ENCODE peak calls at places on chromosome 16, in eight cellular contexts. I is Panc1; B is CD4-positive, alpha-beta T cell; R is choroid plexus epithelial cell; W is lower leg skin; T is HFFc6; A is WERI-Rb-1; L is body of pancreas. H is an unnamed sample.

GRCh38 chr16:11639925-11640899 is 28.0 kb upstream of the SNN start:
- DNase-seq in I (peak; percentile 93), B (no peak), R (peak; percentile 99), W (peak; percentile 94), T (peak; percentile 100), A (peak; percentile 32), L (peak; percentile 79), H (no peak)

GRCh38 chr16:86389566-86390328 is 120.6 kb upstream of the FOXF1 start:
- DNase-seq in I (no peak), B (no peak), R (peak; percentile 71), W (no peak), T (no peak), A (no peak), L (no peak), H (no peak)

GRCh38 chr16:50808929-50809538 is 67.1 kb downstream of the CYLD start:
- DNase-seq in I (no peak), B (no peak), R (no peak), W (no peak), T (no peak), A (no peak), L (no peak), H (no peak)

GRCh38 chr16:17070882-17071592 is 399.7 kb downstream of the XYLT1 start:
- DNase-seq in I (no peak), B (peak; percentile 90), R (no peak), W (peak; percentile 46), T (no peak), A (no peak), L (peak; percentile 26), H (peak; percentile 5)

GRCh38 chr16:23433261-23433920 is 19.6 kb downstream of the COG7 start:
- DNase-seq in I (no peak), B (no peak), R (no peak), W (no peak), T (no peak), A (no peak), L (no peak), H (no peak)

GRCh38 chr16:12679660-12680272 is 123.9 kb downstream of the CPPED1 start:
- DNase-seq in I (no peak), B (no peak), R (peak; percentile 44), W (no peak), T (peak; percentile 45), A (no peak), L (no peak), H (no peak)

GRCh38 chr16:64964126-64964540 is 157.7 kb downstream of the CDH11 start:
- DNase-seq in I (no peak), B (no peak), R (peak; percentile 82), W (no peak), T (peak; percentile 72), A (no peak), L (no peak), H (no peak)

GRCh38 chr16:74695450-74696422 is 4.9 kb downstream of the MLKL start:
- DNase-seq in I (peak; percentile 79), B (peak; percentile 62), R (peak; percentile 97), W (peak; percentile 84), T (peak; percentile 83), A (peak; percentile 84), L (peak; percentile 81), H (peak; percentile 71)

GRCh38 chr16:57374067-57374534 is 1.8 kb downstream of the CX3CL1 start:
- DNase-seq in I (no peak), B (no peak), R (peak; percentile 14), W (no peak), T (no peak), A (no peak), L (no peak), H (no peak)

GRCh38 chr16:56246051-56246817 is 54.9 kb downstream of the GNAO1 start:
- DNase-seq in I (peak; percentile 32), B (no peak), R (no peak), W (no peak), T (peak; percentile 46), A (no peak), L (no peak), H (no peak)

GRCh38 chr16:20610192-20610891 is 34.2 kb upstream of the ACSM2B start:
- DNase-seq in I (no peak), B (no peak), R (no peak), W (no peak), T (no peak), A (peak; percentile 42), L (peak; percentile 63), H (no peak)

GRCh38 chr16:30985401-30986128 is 558 bp downstream of the HSD3B7 start:
- DNase-seq in I (no peak), B (no peak), R (no peak), W (peak; percentile 67), T (peak; percentile 12), A (peak; percentile 90), L (peak; percentile 86), H (no peak)

GRCh38 chr16:86929149-86929871 is 351.0 kb downstream of the FOXL1 start:
- DNase-seq in I (no peak), B (no peak), R (peak; percentile 77), W (no peak), T (no peak), A (peak; percentile 34), L (no peak), H (peak; percentile 66)

GRCh38 chr16:11194913-11195312 is 61.1 kb downstream of the SOCS1 start:
- DNase-seq in I (no peak), B (no peak), R (no peak), W (no peak), T (no peak), A (no peak), L (no peak), H (no peak)

GRCh38 chr16:26826500-26826899 is 240.2 kb upstream of the C16orf82 start:
- DNase-seq in I (no peak), B (no peak), R (no peak), W (no peak), T (no peak), A (no peak), L (no peak), H (no peak)
- TF ChIP-seq CTCF in I (no peak), B (no peak), R (no peak), W (no peak), T (no peak), A (no peak), L (no peak), H (no peak)

DNA sequence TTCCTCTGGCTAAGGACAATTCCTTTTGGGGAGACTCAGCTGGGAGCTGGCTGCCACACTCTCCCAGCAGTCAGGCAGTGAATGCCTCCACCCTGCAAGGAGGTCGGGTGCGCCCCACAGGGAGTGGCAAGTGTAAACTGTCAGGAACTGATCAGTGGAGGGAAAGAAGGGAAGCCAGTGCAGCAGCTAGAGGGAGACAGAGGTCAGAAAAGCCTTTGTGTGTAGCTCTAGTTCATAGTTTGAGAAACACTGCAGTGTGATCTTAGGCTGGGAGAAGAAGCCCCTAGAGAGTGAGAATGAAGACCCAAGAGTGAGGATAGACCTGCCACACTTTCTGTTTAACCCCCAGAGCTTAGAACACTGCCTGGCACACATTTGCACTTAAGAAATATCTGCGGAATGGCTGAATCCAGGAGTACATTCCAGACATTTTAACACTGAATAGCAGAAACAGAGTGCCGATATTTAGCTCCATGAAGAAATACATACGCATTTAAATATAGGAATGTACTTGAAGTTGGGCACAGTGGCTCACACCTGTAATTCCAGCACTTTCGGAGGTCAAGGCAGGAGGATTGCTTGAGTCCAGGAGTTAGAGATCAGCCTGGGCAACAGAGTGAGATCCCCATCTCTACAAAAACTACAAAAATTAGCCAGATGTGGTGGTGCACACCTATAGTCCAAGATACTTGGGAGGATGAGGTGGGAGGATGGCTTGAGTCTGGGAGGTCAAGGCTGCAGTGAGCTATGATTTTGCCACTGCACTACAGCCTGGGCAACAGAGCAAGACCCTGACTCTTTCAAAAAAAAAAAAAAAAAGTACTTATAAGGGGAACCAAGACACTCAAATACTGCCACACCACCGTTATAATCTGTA is 11.1 kb upstream of the SLC5A11 start:
- DNase-seq in I (no peak), B (no peak), R (peak; percentile 71), W (no peak), T (peak; percentile 34), A (peak; percentile 61), L (no peak), H (peak; percentile 27)
- TF ChIP-seq CTCF in I (peak; percentile 88), B (no peak), R (peak; percentile 86), W (no peak), T (peak; percentile 78), A (peak; percentile 90), L (no peak), H (no peak)

DNA sequence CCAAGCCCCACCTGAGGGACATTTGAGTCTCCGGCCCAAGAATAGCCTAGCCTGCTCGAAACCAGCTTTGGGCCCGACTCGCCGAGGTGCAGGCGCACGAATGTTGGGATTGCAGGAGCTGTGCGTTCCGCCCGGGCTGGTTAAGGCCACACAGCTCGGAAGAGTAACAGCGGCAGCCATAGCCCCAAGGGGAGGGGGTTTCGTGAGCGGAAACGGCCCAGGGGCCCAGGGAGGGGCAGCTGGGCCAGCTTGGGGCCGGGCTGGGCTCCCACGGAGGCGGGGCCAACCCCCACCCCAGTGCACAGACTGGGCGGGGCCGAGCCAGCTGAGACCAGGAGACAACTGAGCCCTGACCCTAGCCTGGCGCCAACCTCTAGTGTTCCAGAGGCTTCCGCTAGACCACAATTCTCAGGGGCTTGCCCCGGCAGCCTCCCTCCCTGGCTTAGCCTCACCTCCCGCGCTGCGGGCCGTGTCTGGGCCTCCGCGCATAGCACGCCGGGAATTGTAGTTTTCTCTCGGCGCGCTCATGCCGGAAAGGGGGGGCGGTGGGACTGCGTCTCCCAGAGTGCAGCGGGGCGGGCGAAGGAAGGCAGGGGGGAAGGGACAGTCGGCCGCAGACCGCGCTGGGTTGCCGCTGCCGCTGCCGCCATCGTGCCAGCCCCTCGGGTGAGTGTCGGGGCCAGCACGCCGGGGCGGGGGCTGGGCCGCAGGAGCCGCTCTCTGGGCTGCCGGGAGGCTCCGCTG is at the start of gene NUTF2:
- DNase-seq in I (no peak), B (peak; percentile 93), R (peak; percentile 92), W (peak; percentile 95), T (peak; percentile 88), A (peak; percentile 98), L (peak; percentile 97), H (peak; percentile 98)
- TF ChIP-seq CTCF in I (no peak), B (no peak), R (no peak), W (no peak), T (no peak), A (no peak), L (no peak), H (no peak)

GRCh38 chr16:83037884-83038283 is 411.1 kb downstream of the CDH13 start:
- DNase-seq in I (no peak), B (no peak), R (no peak), W (no peak), T (no peak), A (no peak), L (no peak), H (no peak)

GRCh38 chr16:83037102-83037501 is 410.3 kb downstream of the CDH13 start:
- DNase-seq in I (no peak), B (no peak), R (no peak), W (no peak), T (no peak), A (no peak), L (no peak), H (no peak)

GRCh38 chr16:83044589-83044988 is 417.8 kb downstream of the CDH13 start:
- DNase-seq in I (no peak), B (no peak), R (no peak), W (no peak), T (no peak), A (no peak), L (no peak), H (no peak)

GRCh38 chr16:83045790-83046189 is 419.0 kb downstream of the CDH13 start:
- DNase-seq in I (no peak), B (no peak), R (no peak), W (no peak), T (no peak), A (no peak), L (no peak), H (no peak)

DNA sequence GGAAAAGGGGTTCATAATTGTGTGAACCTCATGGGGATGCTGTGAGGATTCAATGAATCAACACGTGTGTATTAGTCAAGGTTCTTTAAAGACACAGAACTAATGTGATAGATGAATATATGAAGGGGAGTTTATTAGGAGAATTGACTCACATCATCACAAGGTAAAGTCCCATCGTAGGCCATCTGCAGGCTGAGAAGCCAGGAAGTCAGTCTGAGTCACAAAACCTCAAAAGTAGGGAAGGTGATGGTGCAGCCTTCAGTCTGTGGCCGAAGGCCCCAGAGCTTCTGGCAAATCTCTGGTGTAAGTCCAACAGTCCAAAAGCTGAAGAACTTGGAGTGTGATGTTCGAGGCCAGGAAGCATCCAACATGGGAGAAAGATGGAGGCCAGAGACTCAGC is 413.4 kb downstream of the CDH13 start:
- DNase-seq in I (no peak), B (no peak), R (peak; percentile 41), W (no peak), T (peak; percentile 4), A (no peak), L (no peak), H (no peak)
- TF ChIP-seq CTCF in I (no peak), B (no peak), R (no peak), W (no peak), T (no peak), A (no peak), L (no peak), H (no peak)

H was measured in endothelial cell.